ENCODE peak calls at places on chromosomes 4 and X, in six cellular contexts. O, Z, W, U, Q and C are unnamed samples.

GRCh38 chr4:180028682-180029081 is 2214.5 kb upstream of the TENM3 start:
- DNase-seq in O (peak), Z (no peak), W (peak), U (no peak), Q (peak), C (peak)

GRCh38 chr4:66750273-66750672 is 795.0 kb downstream of the CENPC start:
- DNase-seq in O (no peak), Z (no peak), W (no peak), U (no peak), Q (peak), C (no peak)

GRCh38 chr4:153541426-153542096 is 75.4 kb downstream of the TMEM131L start:
- DNase-seq in O (no peak), Z (no peak), W (no peak), U (peak), Q (peak), C (no peak)

GRCh38 chr4:8435656-8436121 is 4.8 kb downstream of the ACOX3 start:
- DNase-seq in O (no peak), Z (no peak), W (no peak), U (peak), Q (no peak), C (no peak)

GRCh38 chrX:17860179-17860780 is 818 bp downstream of the RAI2 start:
- DNase-seq in O (no peak), Z (no peak), W (peak), U (peak), Q (no peak), C (no peak)

GRCh38 chr4:73451404-73451803 is 15.4 kb downstream of the AFP start:
- DNase-seq in O (no peak), Z (no peak), W (peak), U (peak), Q (no peak), C (no peak)

GRCh38 chrX:7927259-7928167 is at the start of gene PNPLA4:
- DNase-seq in O (peak), Z (peak), W (peak), U (peak), Q (peak), C (peak)

GRCh38 chrX:47232197-47232802 is 509 bp upstream of the USP11 start:
- DNase-seq in O (no peak), Z (no peak), W (no peak), U (no peak), Q (no peak), C (peak)

GRCh38 chr4:47525154-47525819 is 40.2 kb downstream of the ATP10D start:
- DNase-seq in O (no peak), Z (no peak), W (no peak), U (peak), Q (peak), C (no peak)

GRCh38 chr4:89625599-89626293 is 211.2 kb downstream of the SNCA start:
- DNase-seq in O (no peak), Z (no peak), W (no peak), U (no peak), Q (no peak), C (peak)

GRCh38 chrX:46130246-46130645 is 415.0 kb downstream of the ZNF674 start:
- DNase-seq in O (peak), Z (no peak), W (peak), U (no peak), Q (no peak), C (no peak)

GRCh38 chrX:45710081-45710801 is 509.6 kb upstream of the DIPK2B start:
- DNase-seq in O (no peak), Z (peak), W (no peak), U (peak), Q (peak), C (no peak)

GRCh38 chrX:70998402-70999027 is 67.6 kb upstream of the SLC7A3 start:
- DNase-seq in O (peak), Z (no peak), W (peak), U (peak), Q (peak), C (peak)

GRCh38 chrX:133655914-133656265 is 240.6 kb upstream of the GPC4 start:
- DNase-seq in O (no peak), Z (no peak), W (no peak), U (no peak), Q (no peak), C (no peak)

GRCh38 chrX:68828740-68829593 is at the start of gene EFNB1:
- DNase-seq in O (peak), Z (peak), W (peak), U (peak), Q (peak), C (peak)

GRCh38 chr4:169398294-169398693 is 127.5 kb upstream of the SH3RF1 start:
- DNase-seq in O (no peak), Z (no peak), W (no peak), U (peak), Q (peak), C (no peak)

GRCh38 chr4:52244103-52244772 is 193.1 kb downstream of the SPATA18 start:
- DNase-seq in O (no peak), Z (no peak), W (no peak), U (no peak), Q (no peak), C (no peak)

GRCh38 chrX:12999422-12999821 is 24.5 kb downstream of the TMSB4X start:
- DNase-seq in O (no peak), Z (no peak), W (no peak), U (no peak), Q (no peak), C (no peak)

GRCh38 chr4:2799444-2799911 is 6.6 kb downstream of the SH3BP2 start:
- DNase-seq in O (no peak), Z (no peak), W (peak), U (no peak), Q (no peak), C (no peak)

GRCh38 chrX:50971390-50971789 is 60.9 kb downstream of the BMP15 start:
- DNase-seq in O (no peak), Z (no peak), W (no peak), U (peak), Q (no peak), C (no peak)

GRCh38 chr4:11805837-11806236 is 377.1 kb upstream of the HS3ST1 start:
- DNase-seq in O (no peak), Z (peak), W (peak), U (peak), Q (peak), C (peak)

GRCh38 chr4:86015412-86016350 is 344.2 kb downstream of the MAPK10 start:
- DNase-seq in O (no peak), Z (no peak), W (no peak), U (peak), Q (no peak), C (peak)

GRCh38 chr4:183107891-183108459 is 8.9 kb downstream of the WWC2 start:
- DNase-seq in O (no peak), Z (no peak), W (no peak), U (no peak), Q (peak), C (no peak)

GRCh38 chrX:48957477-48957826 is at the start of gene OTUD5:
- DNase-seq in O (no peak), Z (peak), W (no peak), U (no peak), Q (no peak), C (no peak)

GRCh38 chr4:14924945-14925344 is 77.3 kb upstream of the CPEB2 start:
- DNase-seq in O (no peak), Z (no peak), W (no peak), U (no peak), Q (peak), C (no peak)

GRCh38 chr4:184427687-184428086 is 46.7 kb downstream of the IRF2 start:
- DNase-seq in O (no peak), Z (no peak), W (no peak), U (no peak), Q (no peak), C (no peak)

GRCh38 chr4:170139764-170140163 is 50.0 kb upstream of the AADAT start:
- DNase-seq in O (no peak), Z (no peak), W (no peak), U (peak), Q (peak), C (no peak)

GRCh38 chrX:154714925-154715324 is 36.0 kb downstream of the GAB3 start:
- DNase-seq in O (peak), Z (peak), W (peak), U (peak), Q (peak), C (peak)

GRCh38 chrX:18891561-18891945 is 92.4 kb downstream of the PHKA2 start:
- DNase-seq in O (no peak), Z (no peak), W (no peak), U (no peak), Q (no peak), C (no peak)

GRCh38 chr4:139528377-139529005 is 27.5 kb downstream of the SETD7 start:
- DNase-seq in O (no peak), Z (no peak), W (no peak), U (peak), Q (no peak), C (no peak)

GRCh38 chrX:24371391-24371972 is 11.0 kb downstream of the SUPT20HL1 start:
- DNase-seq in O (peak), Z (peak), W (peak), U (peak), Q (peak), C (peak)

GRCh38 chr4:139014391-139015268 is 951 bp upstream of the NOCT start:
- DNase-seq in O (no peak), Z (peak), W (no peak), U (peak), Q (peak), C (peak)

GRCh38 chr4:86461849-86462248 is 102.0 kb upstream of the MAPK10 start:
- DNase-seq in O (no peak), Z (no peak), W (no peak), U (no peak), Q (no peak), C (no peak)

GRCh38 chr4:4308800-4309441 is 18.9 kb downstream of the ZBTB49 start:
- DNase-seq in O (no peak), Z (no peak), W (no peak), U (peak), Q (no peak), C (no peak)

GRCh38 chr4:118173956-118174355 is 139.7 kb downstream of the NDST3 start:
- DNase-seq in O (no peak), Z (no peak), W (no peak), U (peak), Q (peak), C (no peak)
- H3K4me2 ChIP-seq in O (no peak), Z (no peak), W (no peak), U (peak), Q (no peak), C (no peak)

GRCh38 chr4:87589531-87589930 is 18.8 kb upstream of the DSPP start:
- DNase-seq in O (no peak), Z (no peak), W (no peak), U (peak), Q (peak), C (peak)
- H3K27ac ChIP-seq in O (no peak), Z (no peak), W (no peak), U (peak), Q (no peak), C (no peak)

GRCh38 chr4:25096553-25097443 is 63.5 kb downstream of the SEPSECS start:
- DNase-seq in O (no peak), Z (no peak), W (no peak), U (no peak), Q (no peak), C (no peak)

GRCh38 chr4:25092139-25092538 is 61.4 kb upstream of the LGI2 start:
- DNase-seq in O (no peak), Z (no peak), W (peak), U (no peak), Q (no peak), C (no peak)

GRCh38 chr4:25100156-25100555 is 60.1 kb downstream of the SEPSECS start:
- DNase-seq in O (no peak), Z (no peak), W (no peak), U (no peak), Q (no peak), C (no peak)

GRCh38 chr4:25098964-25099843 is 61.0 kb downstream of the SEPSECS start:
- DNase-seq in O (no peak), Z (no peak), W (no peak), U (peak), Q (peak), C (no peak)

GRCh38 chr4:25095756-25096552 is 64.3 kb downstream of the SEPSECS start:
- DNase-seq in O (no peak), Z (no peak), W (no peak), U (no peak), Q (no peak), C (peak)
- H3K4me2 ChIP-seq in O (no peak), Z (no peak), W (no peak), U (no peak), Q (no peak), C (no peak)

GRCh38 chrX:130543603-130544002 is 141.8 kb downstream of the RBMX2 start:
- DNase-seq in O (no peak), Z (no peak), W (no peak), U (no peak), Q (no peak), C (no peak)
- H3K27ac ChIP-seq in O (no peak), Z (no peak), W (no peak), U (no peak), Q (no peak), C (no peak)

GRCh38 chrX:9786839-9787635 is 808 bp downstream of the SHROOM2 start:
- DNase-seq in O (no peak), Z (no peak), W (peak), U (no peak), Q (peak), C (no peak)
- H3K4me2 ChIP-seq in O (peak), Z (peak), W (peak), U (no peak), Q (peak), C (peak)

GRCh38 chrX:110162867-110163266 is 155.0 kb downstream of the AMMECR1 start:
- DNase-seq in O (no peak), Z (no peak), W (no peak), U (no peak), Q (peak), C (peak)

GRCh38 chrX:110159235-110159634 is 156.3 kb downstream of the TMEM164 start:
- DNase-seq in O (no peak), Z (no peak), W (no peak), U (no peak), Q (no peak), C (no peak)

GRCh38 chrX:110162131-110162530 is 155.8 kb downstream of the AMMECR1 start:
- DNase-seq in O (no peak), Z (no peak), W (no peak), U (no peak), Q (no peak), C (no peak)

GRCh38 chrX:110159865-110160264 is 157.0 kb downstream of the TMEM164 start:
- DNase-seq in O (no peak), Z (no peak), W (no peak), U (no peak), Q (no peak), C (no peak)

DNA sequence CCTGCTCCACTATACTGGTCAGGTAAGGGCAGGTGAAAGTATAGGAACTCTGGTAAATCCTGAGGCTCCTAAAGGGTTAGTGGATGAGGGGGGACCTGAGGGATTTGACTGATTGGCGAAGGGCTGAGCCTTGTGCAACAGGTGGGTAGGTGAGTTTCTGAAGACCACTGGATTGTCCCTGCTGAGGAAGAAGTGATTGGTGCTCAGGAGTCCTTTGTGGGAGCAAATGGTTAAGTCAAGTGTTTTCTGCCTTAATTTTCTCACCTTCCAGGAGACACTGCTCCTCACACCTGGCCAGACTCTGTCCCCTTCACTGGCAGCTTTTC is 156.6 kb downstream of the AMMECR1 start:
- DNase-seq in O (no peak), Z (no peak), W (no peak), U (no peak), Q (no peak), C (no peak)
- H3K27ac ChIP-seq in O (no peak), Z (peak), W (no peak), U (peak), Q (peak), C (no peak)